ENCODE peak calls at places on chromosomes 13 and 19, in nine cellular contexts. J is lower lobe of right lung; M is RWPE1; U is SK-N-SH; H is naive thymus-derived CD4-positive, alpha-beta T cell; T is IMR-90; Y is CD4-positive, alpha-beta T cell; C is upper lobe of right lung; W is adrenal gland. D is an unnamed sample.

GRCh38 chr13:46062190-46062589 is 9.6 kb upstream of the ZC3H13 start:
- DNase-seq in T (peak), Y (no peak), M (peak), W (no peak), J (no peak), H (no peak), U (no peak), C (no peak), D (no peak)

GRCh38 chr19:14107581-14108461 is 9.7 kb downstream of the PRKACA start:
- DNase-seq in T (no peak), C (no peak), M (no peak), Y (no peak), W (peak), U (no peak), J (no peak), H (no peak), D (no peak)

GRCh38 chr13:51759240-51759639 is 44.7 kb downstream of the DHRS12 start:
- DNase-seq in J (no peak), C (no peak), Y (no peak), M (no peak), W (no peak), T (peak), H (no peak), U (no peak), D (no peak)

GRCh38 chr13:28494861-28495585 is at the start of gene FLT1:
- DNase-seq in C (peak), Y (peak), T (peak), H (peak), M (no peak), W (peak), J (peak), U (peak), D (no peak)

GRCh38 chr13:100461309-100462035 is 127.1 kb downstream of the GGACT start:
- DNase-seq in C (no peak), W (no peak), H (no peak), M (no peak), T (peak), J (no peak), Y (no peak), U (no peak), D (no peak)

GRCh38 chr13:64551755-64552154 is 2678.4 kb downstream of the PCDH9 start:
- DNase-seq in C (no peak), M (peak), U (no peak), T (peak), H (no peak), J (no peak), W (no peak), Y (no peak), D (no peak)

GRCh38 chr19:22945560-22945959 is 57.4 kb downstream of the ZNF728 start:
- DNase-seq in C (no peak), T (peak), H (no peak), M (no peak), W (no peak), Y (no peak), J (no peak), U (no peak), D (no peak)

GRCh38 chr19:9945319-9945966 is 9.1 kb upstream of the OLFM2 start:
- DNase-seq in H (no peak), J (peak), Y (no peak), M (peak), C (peak), T (peak), U (peak), W (peak), D (no peak)

GRCh38 chr19:2302319-2303208 is 5.4 kb downstream of the LINGO3 start:
- DNase-seq in C (no peak), M (no peak), J (no peak), Y (no peak), T (peak), U (no peak), H (no peak), W (peak), D (no peak)

GRCh38 chr13:67150608-67151007 is 79.5 kb downstream of the PCDH9 start:
- DNase-seq in M (no peak), T (no peak), C (no peak), Y (no peak), U (no peak), W (no peak), H (no peak), J (no peak), D (no peak)

GRCh38 chr13:27168870-27169525 is 2.6 kb downstream of the USP12 start:
- DNase-seq in W (no peak), J (no peak), U (no peak), M (no peak), H (no peak), Y (no peak), C (no peak), T (peak), D (no peak)

GRCh38 chr13:113862191-113862765 is 1.6 kb downstream of the GAS6 start:
- DNase-seq in M (peak), H (no peak), C (no peak), W (no peak), Y (no peak), J (peak), U (no peak), T (peak), D (no peak)

GRCh38 chr13:50230365-50230978 is 215.2 kb downstream of the KCNRG start:
- DNase-seq in Y (no peak), J (no peak), U (no peak), W (no peak), T (peak), M (no peak), C (no peak), H (no peak), D (no peak)

GRCh38 chr19:29878973-29879654 is 62.9 kb upstream of the URI1 start:
- DNase-seq in Y (no peak), M (peak), T (peak), U (peak), H (no peak), J (no peak), W (peak), C (no peak), D (no peak)

GRCh38 chr13:23866420-23867026 is 22.7 kb downstream of the MIPEP start:
- DNase-seq in J (no peak), Y (no peak), U (no peak), T (peak), C (no peak), M (no peak), H (no peak), W (no peak), D (no peak)

GRCh38 chr19:49430172-49430677 is 5.0 kb downstream of the GFY start:
- DNase-seq in Y (no peak), H (no peak), W (no peak), T (no peak), M (no peak), U (no peak), C (no peak), J (no peak), D (no peak)

GRCh38 chr19:6740589-6741348 is 1.3 kb downstream of the TRIP10 start:
- DNase-seq in C (peak), W (no peak), J (peak), T (peak), M (no peak), H (no peak), U (peak), Y (no peak), D (no peak)

GRCh38 chr13:75079226-75079625 is 402.7 kb downstream of the TBC1D4 start:
- DNase-seq in H (no peak), C (no peak), M (no peak), J (no peak), Y (no peak), U (no peak), W (no peak), T (peak), D (no peak)

GRCh38 chr13:59643239-59643865 is 520.4 kb downstream of the DIAPH3 start:
- DNase-seq in U (peak), J (no peak), W (no peak), T (no peak), M (no peak), Y (no peak), H (no peak), C (no peak), D (no peak)

GRCh38 chr19:12065100-12065538 is 588 bp downstream of the ZNF844 start:
- DNase-seq in C (no peak), J (no peak), H (peak), W (peak), U (no peak), T (peak), M (peak), Y (peak), D (peak)

GRCh38 chr13:34640179-34640929 is 301.7 kb upstream of the NBEA start:
- DNase-seq in H (no peak), J (no peak), Y (no peak), U (no peak), C (no peak), W (no peak), T (no peak), M (no peak), D (no peak)

GRCh38 chr19:35555301-35556005 is 8.0 kb downstream of the ATP4A start:
- DNase-seq in T (peak), C (no peak), Y (no peak), U (peak), H (no peak), J (no peak), W (peak), M (no peak), D (no peak)

GRCh38 chr13:38590796-38591507 is 95.9 kb upstream of the FREM2 start:
- DNase-seq in U (no peak), H (no peak), T (no peak), M (no peak), C (peak), Y (no peak), J (peak), W (no peak), D (no peak)

GRCh38 chr13:106963151-106963550 is 395.2 kb upstream of the ARGLU1 start:
- DNase-seq in H (no peak), Y (no peak), C (no peak), W (no peak), M (no peak), T (no peak), J (no peak), U (no peak), D (no peak)

GRCh38 chr13:80473695-80474094 is 132.8 kb upstream of the SPRY2 start:
- DNase-seq in W (no peak), Y (no peak), H (no peak), J (no peak), T (peak), C (no peak), U (no peak), M (peak), D (no peak)

GRCh38 chr13:34086281-34086680 is 268.3 kb downstream of the RFC3 start:
- DNase-seq in J (no peak), H (no peak), U (no peak), Y (no peak), W (no peak), M (no peak), C (no peak), T (no peak), D (no peak)

GRCh38 chr13:113528101-113528797 is 37.7 kb upstream of the DCUN1D2 start:
- DNase-seq in C (no peak), Y (no peak), M (no peak), W (peak), U (no peak), T (no peak), H (no peak), J (no peak), D (no peak)

GRCh38 chr19:3707868-3708206 is 347 bp upstream of the TJP3 start:
- DNase-seq in Y (no peak), H (no peak), M (no peak), U (peak), J (no peak), C (no peak), W (no peak), T (no peak), D (no peak)

GRCh38 chr19:3123088-3123721 is 12.6 kb upstream of the GNA15 start:
- DNase-seq in J (no peak), T (no peak), C (peak), Y (no peak), M (no peak), H (no peak), W (no peak), U (no peak), D (no peak)

GRCh38 chr19:6501740-6502648 is at the start of gene TUBB4A:
- DNase-seq in T (no peak), Y (peak), W (peak), H (no peak), M (no peak), C (no peak), J (no peak), U (peak), D (no peak)

GRCh38 chr19:56333506-56333905 is 18.9 kb upstream of the ZSCAN5A start:
- DNase-seq in C (no peak), U (peak), H (no peak), J (no peak), W (peak), T (peak), M (peak), Y (peak), D (peak)

GRCh38 chr13:80116107-80116506 is 224.8 kb downstream of the SPRY2 start:
- DNase-seq in M (peak), W (no peak), Y (no peak), H (no peak), C (no peak), J (no peak), T (peak), U (no peak), D (no peak)

GRCh38 chr19:31316201-31316951 is 32.9 kb downstream of the TSHZ3 start:
- DNase-seq in M (no peak), J (no peak), W (peak), T (peak), C (no peak), U (no peak), H (no peak), Y (no peak), D (no peak)

GRCh38 chr13:113784645-113785024 is 25.6 kb downstream of the TMEM255B start:
- DNase-seq in W (no peak), J (no peak), C (peak), H (no peak), T (no peak), Y (no peak), U (no peak), M (no peak), D (no peak)

GRCh38 chr19:963401-964022 is 20.6 kb upstream of the WDR18 start:
- DNase-seq in W (no peak), M (no peak), H (no peak), Y (no peak), T (no peak), C (no peak), J (no peak), U (no peak), D (no peak)

GRCh38 chr19:45872095-45872919 is 8.2 kb downstream of the FOXA3 start:
- DNase-seq in J (no peak), T (no peak), M (no peak), C (no peak), U (no peak), W (no peak), H (no peak), Y (no peak), D (no peak)

DNA sequence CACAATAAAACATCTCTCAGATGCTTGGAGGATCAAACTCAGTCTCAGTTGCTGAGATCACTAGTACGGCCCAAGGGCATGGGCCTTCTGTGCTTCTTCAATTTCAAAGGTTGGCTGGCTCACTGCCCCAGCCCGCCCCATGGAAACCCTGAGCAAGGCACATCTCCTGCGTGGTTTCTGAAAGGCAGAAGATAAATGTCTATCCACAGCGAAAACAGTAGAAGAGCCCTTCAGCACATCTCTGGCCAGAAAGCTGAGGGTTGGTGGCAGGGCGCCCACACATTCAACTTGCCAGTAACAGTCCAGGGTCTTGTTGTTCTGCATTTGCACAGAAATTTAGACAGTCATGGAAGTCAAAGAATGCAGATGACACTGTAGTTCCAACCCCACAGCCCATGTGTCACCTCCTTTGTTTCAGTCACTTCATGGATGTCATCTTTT is 24.0 kb upstream of the KATNAL1 start:
- DNase-seq in H (no peak), W (peak), C (no peak), U (no peak), Y (no peak), J (no peak), M (no peak), T (no peak), D (no peak)
- H3K27ac ChIP-seq in H (no peak), W (no peak), C (no peak), U (no peak), Y (no peak), J (no peak), M (no peak), T (no peak), D (no peak)

GRCh38 chr19:43668406-43669158 is 1.4 kb downstream of the PLAUR start:
- DNase-seq in W (peak), T (peak), H (peak), U (peak), Y (peak), M (peak), J (peak), C (peak), D (peak)
- H3K27ac ChIP-seq in W (peak), T (peak), H (peak), U (peak), Y (no peak), M (peak), J (peak), C (peak), D (peak)

GRCh38 chr13:48490241-48490640 is 42.6 kb downstream of the RCBTB2 start:
- DNase-seq in U (no peak), M (no peak), Y (no peak), C (no peak), W (no peak), J (no peak), T (no peak), H (no peak), D (no peak)
- H3K27ac ChIP-seq in U (no peak), M (no peak), Y (peak), C (peak), W (no peak), J (no peak), T (no peak), H (peak), D (no peak)

GRCh38 chr19:19004144-19004543 is 29.2 kb downstream of the SUGP2 start:
- DNase-seq in W (no peak), C (no peak), H (no peak), U (no peak), M (no peak), Y (no peak), J (no peak), T (no peak), D (no peak)

GRCh38 chr19:19006213-19006612 is 27.1 kb downstream of the SUGP2 start:
- DNase-seq in U (no peak), Y (no peak), H (no peak), C (no peak), M (no peak), T (peak), W (peak), J (no peak), D (no peak)

GRCh38 chr19:19010551-19010950 is 22.8 kb downstream of the SUGP2 start:
- DNase-seq in T (no peak), Y (no peak), H (no peak), J (no peak), U (no peak), M (no peak), W (no peak), C (no peak), D (no peak)

DNA sequence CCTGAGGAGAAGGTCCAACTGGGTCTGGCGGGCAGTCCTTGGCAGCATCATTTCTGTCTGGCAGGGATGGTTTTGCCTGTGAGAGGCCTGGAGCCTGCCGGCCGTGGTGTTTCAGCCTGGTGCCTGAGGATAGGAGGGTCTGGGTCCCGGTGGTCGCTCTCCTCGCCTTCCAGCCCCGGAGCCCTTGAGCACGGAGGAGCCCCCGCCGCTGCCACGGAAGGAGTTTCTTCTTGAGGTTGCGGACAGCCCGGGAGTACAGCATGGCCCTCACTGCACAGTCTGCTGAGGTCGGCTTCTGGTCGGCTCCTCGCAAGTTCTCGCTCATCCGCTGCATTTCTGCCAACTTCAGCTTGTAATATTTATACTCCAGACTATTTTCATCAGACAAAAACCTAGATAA is 23.4 kb downstream of the SUGP2 start:
- DNase-seq in T (no peak), W (no peak), H (no peak), Y (no peak), C (no peak), M (no peak), U (no peak), J (no peak), D (no peak)
- H3K27ac ChIP-seq in T (no peak), W (no peak), H (no peak), Y (no peak), C (no peak), M (peak), U (no peak), J (no peak), D (no peak)

GRCh38 chr19:47507031-47507430 is 7.8 kb downstream of the NAPA start:
- DNase-seq in T (no peak), H (no peak), C (no peak), Y (no peak), U (no peak), J (no peak), M (no peak), W (peak), D (no peak)

GRCh38 chr19:47506459-47506858 is 8.4 kb downstream of the NAPA start:
- DNase-seq in M (no peak), U (no peak), C (no peak), W (peak), H (no peak), T (no peak), J (no peak), Y (no peak), D (no peak)

GRCh38 chr19:47509170-47509847 is 5.6 kb downstream of the NAPA start:
- DNase-seq in T (no peak), Y (no peak), C (no peak), J (no peak), W (peak), M (no peak), H (no peak), U (no peak), D (no peak)

GRCh38 chr19:47508721-47509120 is 6.1 kb downstream of the NAPA start:
- DNase-seq in T (no peak), H (no peak), M (no peak), U (no peak), J (no peak), W (no peak), Y (no peak), C (no peak), D (no peak)

DNA sequence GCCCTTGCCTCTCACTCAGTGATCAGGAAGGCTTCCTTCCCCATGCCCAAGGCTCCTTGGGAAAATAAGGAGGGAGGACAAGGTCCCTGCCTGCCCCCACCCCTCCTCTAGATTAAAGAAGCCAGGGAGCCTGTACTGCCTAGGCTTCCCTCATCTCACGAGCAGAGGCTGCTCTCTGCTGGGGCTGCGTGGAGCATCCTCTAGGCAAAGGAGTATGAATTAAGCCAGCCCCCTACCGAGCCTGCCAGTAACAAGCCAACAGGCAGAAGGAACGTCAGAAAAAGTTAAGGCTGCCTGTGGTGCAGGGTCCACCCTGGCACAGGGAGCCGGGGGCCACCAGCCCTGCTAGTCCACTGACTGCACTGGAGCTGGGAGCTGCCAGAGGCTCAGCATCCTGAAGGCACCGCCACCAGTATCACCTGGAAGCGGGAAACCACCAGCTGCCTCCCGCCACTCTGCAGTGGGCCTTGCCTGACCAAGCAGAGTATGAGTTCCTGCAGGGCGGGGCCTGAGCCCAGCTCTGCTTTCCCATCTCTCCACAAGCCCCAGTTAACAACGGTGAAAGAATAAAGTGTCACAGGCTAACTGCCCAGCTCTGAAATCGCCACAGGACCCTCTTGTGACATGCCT is 6.8 kb downstream of the NAPA start:
- DNase-seq in J (no peak), U (no peak), H (no peak), W (peak), Y (no peak), M (no peak), C (no peak), T (no peak), D (no peak)
- H3K27ac ChIP-seq in J (no peak), U (peak), H (no peak), W (no peak), Y (no peak), M (peak), C (no peak), T (no peak), D (no peak)